ENCODE peak calls at places on chromosomes 3 and 15, in six cellular contexts. O, G, X, C, V and E are unnamed samples.

GRCh38 chr3:112056451-112056929 is 22.0 kb downstream of the TMPRSS7 start:
- DNase-seq in O (peak; percentile 18), G (no peak), X (no peak), C (peak; percentile 62), V (no peak), E (no peak)

GRCh38 chr15:98800437-98801233 is 152.3 kb downstream of the IGF1R start:
- DNase-seq in O (peak; percentile 91), G (peak; percentile 58), X (peak; percentile 71), C (peak; percentile 91), V (peak; percentile 72), E (peak; percentile 77)

GRCh38 chr3:123396171-123397049 is 52.5 kb downstream of the ADCY5 start:
- DNase-seq in O (no peak), G (no peak), X (no peak), C (no peak), V (peak; percentile 15), E (no peak)

GRCh38 chr3:177488740-177489139 is 291.5 kb upstream of the TBL1XR1 start:
- DNase-seq in O (no peak), G (no peak), X (no peak), C (no peak), V (no peak), E (no peak)

GRCh38 chr3:113084777-113085176 is 94.0 kb downstream of the GTPBP8 start:
- DNase-seq in O (peak; percentile 77), G (no peak), X (peak; percentile 88), C (peak; percentile 85), V (no peak), E (no peak)

GRCh38 chr3:118577055-118577759 is 457.4 kb downstream of the IGSF11 start:
- DNase-seq in O (no peak), G (no peak), X (no peak), C (no peak), V (no peak), E (no peak)

GRCh38 chr3:188394588-188394987 is 240.6 kb downstream of the LPP start:
- DNase-seq in O (no peak), G (no peak), X (no peak), C (peak; percentile 10), V (no peak), E (no peak)

GRCh38 chr3:149342413-149343340 is 9.2 kb upstream of the TM4SF18 start:
- DNase-seq in O (peak; percentile 71), G (no peak), X (no peak), C (peak; percentile 86), V (no peak), E (no peak)

GRCh38 chr15:77031376-77032050 is 36.6 kb downstream of the PSTPIP1 start:
- DNase-seq in O (no peak), G (peak; percentile 4), X (peak; percentile 59), C (no peak), V (peak; percentile 18), E (no peak)

GRCh38 chr3:53024315-53024714 is 21.6 kb downstream of the SFMBT1 start:
- DNase-seq in O (no peak), G (no peak), X (no peak), C (no peak), V (no peak), E (no peak)

GRCh38 chr3:172924546-172924945 is 174.0 kb downstream of the ECT2 start:
- DNase-seq in O (no peak), G (no peak), X (no peak), C (no peak), V (no peak), E (no peak)